ENCODE peak calls at places on chromosome 21, in five cellular contexts. One of them, this sample, is unnamed.

GRCh38 chr21:32807717-32808380 is 36.3 kb upstream of the PAXBP1 start:
- DNase-seq in lower lobe of right lung: no peak
- DNase-seq in AG04450: no peak
- DNase-seq in IMR-90: peak
- DNase-seq in A549: no peak
- DNase-seq in this sample: no peak

GRCh38 chr21:38277501-38278111 is 20.8 kb downstream of the KCNJ15 start:
- DNase-seq in lower lobe of right lung: no peak
- DNase-seq in AG04450: peak
- DNase-seq in IMR-90: peak
- DNase-seq in A549: peak
- DNase-seq in this sample: peak

GRCh38 chr21:25916226-25916625 is 181.5 kb downstream of the GABPA start:
- DNase-seq in lower lobe of right lung: no peak
- DNase-seq in AG04450: no peak
- DNase-seq in IMR-90: no peak
- DNase-seq in A549: no peak
- DNase-seq in this sample: no peak

GRCh38 chr21:42555756-42556438 is 42.2 kb downstream of the SLC37A1 start:
- DNase-seq in lower lobe of right lung: peak
- DNase-seq in AG04450: no peak
- DNase-seq in IMR-90: no peak
- DNase-seq in A549: no peak
- DNase-seq in this sample: no peak

GRCh38 chr21:43203523-43204080 is 34.8 kb downstream of the CRYAA start:
- DNase-seq in lower lobe of right lung: no peak
- DNase-seq in AG04450: no peak
- DNase-seq in IMR-90: no peak
- DNase-seq in A549: no peak
- DNase-seq in this sample: no peak

GRCh38 chr21:42829417-42829816 is 49.9 kb downstream of the WDR4 start:
- DNase-seq in lower lobe of right lung: no peak
- DNase-seq in AG04450: no peak
- DNase-seq in IMR-90: no peak
- DNase-seq in A549: no peak
- DNase-seq in this sample: no peak

GRCh38 chr21:9755611-9756010 is 765.8 kb upstream of the TPTE start:
- DNase-seq in lower lobe of right lung: no peak
- DNase-seq in AG04450: no peak
- DNase-seq in IMR-90: no peak
- DNase-seq in A549: no peak
- DNase-seq in this sample: no peak

GRCh38 chr21:14403681-14404318 is 20.9 kb upstream of the HSPA13 start:
- DNase-seq in lower lobe of right lung: no peak
- DNase-seq in AG04450: no peak
- DNase-seq in IMR-90: peak
- DNase-seq in A549: peak
- DNase-seq in this sample: no peak

GRCh38 chr21:41852929-41853320 is 26.2 kb downstream of the PRDM15 start:
- DNase-seq in lower lobe of right lung: no peak
- DNase-seq in AG04450: no peak
- DNase-seq in IMR-90: no peak
- DNase-seq in A549: no peak
- DNase-seq in this sample: no peak

GRCh38 chr21:17679002-17679600 is 66.4 kb upstream of the BTG3 start:
- DNase-seq in lower lobe of right lung: no peak
- DNase-seq in AG04450: peak
- DNase-seq in IMR-90: peak
- DNase-seq in A549: peak
- DNase-seq in this sample: peak

GRCh38 chr21:36848875-36849274 is 117.6 kb downstream of the HLCS start:
- DNase-seq in lower lobe of right lung: no peak
- DNase-seq in AG04450: no peak
- DNase-seq in IMR-90: no peak
- DNase-seq in A549: no peak
- DNase-seq in this sample: no peak

DNA sequence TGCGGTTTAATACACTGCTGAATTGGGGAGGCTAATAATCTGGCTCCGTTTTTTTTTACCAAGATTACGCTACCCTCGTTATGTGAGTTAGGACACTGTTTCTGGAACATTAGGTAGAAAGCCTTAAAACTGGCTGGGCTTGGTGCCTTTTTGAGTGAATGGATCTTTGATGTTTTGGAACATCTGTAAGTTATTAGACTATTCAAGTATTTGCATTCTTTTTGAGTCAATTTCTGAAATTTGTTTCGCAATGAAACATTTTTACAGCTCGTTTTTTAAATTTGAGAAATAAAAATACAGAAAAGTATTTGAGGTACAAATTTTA is 106.9 kb downstream of the LTN1 start:
- DNase-seq in lower lobe of right lung: no peak
- DNase-seq in AG04450: no peak
- DNase-seq in IMR-90: no peak
- DNase-seq in A549: no peak
- DNase-seq in this sample: no peak
- H3K4me3 ChIP-seq in lower lobe of right lung: peak
- H3K4me3 ChIP-seq in AG04450: no peak
- H3K4me3 ChIP-seq in IMR-90: no peak
- H3K4me3 ChIP-seq in A549: no peak
- H3K4me3 ChIP-seq in this sample: no peak

GRCh38 chr21:35107520-35107919 is 58.4 kb upstream of the RUNX1 start:
- DNase-seq in lower lobe of right lung: no peak
- DNase-seq in AG04450: no peak
- DNase-seq in IMR-90: no peak
- DNase-seq in A549: no peak
- DNase-seq in this sample: no peak

GRCh38 chr21:35111531-35111930 is 62.4 kb upstream of the RUNX1 start:
- DNase-seq in lower lobe of right lung: no peak
- DNase-seq in AG04450: no peak
- DNase-seq in IMR-90: no peak
- DNase-seq in A549: no peak
- DNase-seq in this sample: peak

GRCh38 chr21:35108887-35109286 is 59.8 kb upstream of the RUNX1 start:
- DNase-seq in lower lobe of right lung: no peak
- DNase-seq in AG04450: no peak
- DNase-seq in IMR-90: no peak
- DNase-seq in A549: no peak
- DNase-seq in this sample: no peak

GRCh38 chr21:35116777-35117176 is 67.7 kb upstream of the RUNX1 start:
- DNase-seq in lower lobe of right lung: no peak
- DNase-seq in AG04450: no peak
- DNase-seq in IMR-90: no peak
- DNase-seq in A549: no peak
- DNase-seq in this sample: no peak

GRCh38 chr21:35113064-35113463 is 64.0 kb upstream of the RUNX1 start:
- DNase-seq in lower lobe of right lung: no peak
- DNase-seq in AG04450: no peak
- DNase-seq in IMR-90: peak
- DNase-seq in A549: no peak
- DNase-seq in this sample: no peak
- H3K27ac ChIP-seq in lower lobe of right lung: no peak
- H3K27ac ChIP-seq in AG04450: no peak
- H3K27ac ChIP-seq in IMR-90: no peak
- H3K27ac ChIP-seq in A549: no peak
- H3K27ac ChIP-seq in this sample: peak

DNA sequence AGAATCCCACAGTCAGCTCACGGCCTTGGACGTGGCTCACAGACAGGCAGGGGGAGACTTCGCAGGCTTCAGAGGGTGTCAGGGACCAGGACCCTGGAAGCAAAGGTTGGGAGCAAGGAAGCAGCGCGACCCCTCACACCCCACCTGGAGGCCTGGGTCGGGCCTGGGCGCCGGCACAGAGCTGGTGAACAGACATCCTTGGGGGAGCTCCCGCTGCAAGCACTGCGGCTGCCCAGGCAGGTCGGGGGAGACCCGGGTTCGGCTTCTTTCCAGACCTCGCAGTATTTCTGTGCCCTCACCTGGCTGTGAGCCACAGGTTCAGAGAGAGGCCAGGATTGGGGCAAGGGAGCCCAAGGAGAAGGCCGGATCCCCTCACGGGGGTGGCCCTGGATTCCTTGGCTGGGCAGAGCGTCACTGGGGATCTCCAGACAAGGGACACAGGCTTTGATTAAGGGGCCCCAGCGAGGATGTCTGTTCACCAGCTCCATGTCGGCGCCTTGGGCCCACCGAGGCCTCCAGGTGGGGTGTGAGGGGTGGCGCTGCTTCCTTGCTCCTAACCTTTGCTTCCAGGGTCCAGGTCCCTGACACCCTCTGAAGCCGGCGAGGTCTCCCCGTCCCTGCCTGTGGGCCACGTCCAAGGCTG is 37.9 kb upstream of the TSPEAR start:
- DNase-seq in lower lobe of right lung: no peak
- DNase-seq in AG04450: no peak
- DNase-seq in IMR-90: no peak
- DNase-seq in A549: no peak
- DNase-seq in this sample: no peak
- H3K4me3 ChIP-seq in lower lobe of right lung: no peak
- H3K4me3 ChIP-seq in AG04450: no peak
- H3K4me3 ChIP-seq in IMR-90: no peak
- H3K4me3 ChIP-seq in A549: no peak
- H3K4me3 ChIP-seq in this sample: peak

DNA sequence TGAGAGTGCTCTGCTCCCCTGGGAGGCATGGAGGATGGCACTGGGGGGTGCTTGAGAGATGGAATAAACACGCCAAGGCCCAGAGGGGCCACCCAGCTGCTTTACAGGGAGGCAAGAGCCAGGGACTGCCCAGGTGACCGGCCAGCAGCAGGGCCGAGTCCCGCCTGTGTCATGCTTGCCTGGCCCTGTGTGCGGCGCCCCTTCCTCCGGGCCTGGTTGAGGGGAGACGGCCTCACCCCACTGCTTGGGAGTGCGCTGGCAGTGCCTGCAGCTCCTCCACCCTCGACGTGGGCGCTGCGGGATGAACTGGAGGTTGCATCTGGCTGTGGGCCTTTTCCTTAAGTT is 33.1 kb upstream of the COL6A2 start:
- DNase-seq in lower lobe of right lung: peak
- DNase-seq in AG04450: no peak
- DNase-seq in IMR-90: no peak
- DNase-seq in A549: no peak
- DNase-seq in this sample: no peak
- H3K27ac ChIP-seq in lower lobe of right lung: peak
- H3K27ac ChIP-seq in AG04450: peak
- H3K27ac ChIP-seq in IMR-90: peak
- H3K27ac ChIP-seq in A549: no peak
- H3K27ac ChIP-seq in this sample: no peak

GRCh38 chr21:20741445-20741844 is 256.8 kb upstream of the NCAM2 start:
- DNase-seq in lower lobe of right lung: no peak
- DNase-seq in AG04450: no peak
- DNase-seq in IMR-90: no peak
- DNase-seq in A549: no peak
- DNase-seq in this sample: no peak
- H3K4me3 ChIP-seq in lower lobe of right lung: no peak
- H3K4me3 ChIP-seq in AG04450: no peak
- H3K4me3 ChIP-seq in IMR-90: no peak
- H3K4me3 ChIP-seq in A549: no peak
- H3K4me3 ChIP-seq in this sample: no peak

GRCh38 chr21:45164124-45164511 is 89.7 kb downstream of the ADARB1 start:
- DNase-seq in lower lobe of right lung: no peak
- DNase-seq in AG04450: no peak
- DNase-seq in IMR-90: peak
- DNase-seq in A549: no peak
- DNase-seq in this sample: no peak

GRCh38 chr21:45161039-45161945 is 86.9 kb downstream of the ADARB1 start:
- DNase-seq in lower lobe of right lung: no peak
- DNase-seq in AG04450: no peak
- DNase-seq in IMR-90: no peak
- DNase-seq in A549: no peak
- DNase-seq in this sample: no peak

GRCh38 chr21:45162115-45162514 is 87.7 kb downstream of the ADARB1 start:
- DNase-seq in lower lobe of right lung: no peak
- DNase-seq in AG04450: no peak
- DNase-seq in IMR-90: no peak
- DNase-seq in A549: no peak
- DNase-seq in this sample: no peak

GRCh38 chr21:45163413-45164123 is 89.2 kb downstream of the ADARB1 start:
- DNase-seq in lower lobe of right lung: no peak
- DNase-seq in AG04450: no peak
- DNase-seq in IMR-90: no peak
- DNase-seq in A549: no peak
- DNase-seq in this sample: no peak

DNA sequence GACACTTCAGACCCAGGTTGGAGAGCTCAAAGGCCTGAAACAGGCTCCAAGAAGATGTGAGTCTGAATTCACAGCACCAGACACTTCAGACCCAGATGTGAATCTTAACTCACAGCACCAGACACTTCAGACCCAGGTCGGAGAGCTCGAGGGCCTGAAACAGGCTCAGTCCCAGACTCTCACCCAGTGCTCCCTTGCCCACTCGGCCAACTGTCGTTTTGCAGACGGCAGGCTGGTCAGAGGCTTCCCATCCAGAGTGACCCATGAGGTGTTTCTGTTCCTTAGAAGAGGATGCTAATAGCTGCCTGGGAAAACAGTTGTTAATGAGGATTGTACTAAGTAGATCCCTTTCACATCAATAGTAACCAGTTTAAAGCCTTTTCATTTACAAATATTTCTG is 88.4 kb downstream of the ADARB1 start:
- DNase-seq in lower lobe of right lung: no peak
- DNase-seq in AG04450: no peak
- DNase-seq in IMR-90: no peak
- DNase-seq in A549: no peak
- DNase-seq in this sample: no peak
- H3K27ac ChIP-seq in lower lobe of right lung: no peak
- H3K27ac ChIP-seq in AG04450: no peak
- H3K27ac ChIP-seq in IMR-90: no peak
- H3K27ac ChIP-seq in A549: no peak
- H3K27ac ChIP-seq in this sample: no peak

This sample was measured in keratinocyte.